ENCODE peak calls at places on chromosomes 2 and 18, in eight cellular contexts. M is AG09319; F is BE2C; Y is NCI-H345; E is SK-N-DZ; W is activated CD8-positive, alpha-beta memory T cell treated with anti-CD3 and anti-CD28 coated beads, Interleukin-2, amount 10 ng/mL, durations not matched to agents 7 days and 5 days; U is memory B cell; H is tibial artery. I is an unnamed sample.
A peak's percentile ranks its signal among the peaks of the same experiment; 100 is the strongest.

GRCh38 chr2:138275881-138276280 is 225.7 kb upstream of the SPOPL start:
- DNase-seq in M (no peak), F (no peak), Y (peak; percentile 31), E (no peak), W (no peak), U (no peak), H (no peak), I (no peak)

GRCh38 chr2:131040661-131041401 is 52.4 kb downstream of the FAM168B start:
- DNase-seq in M (no peak), F (no peak), Y (no peak), E (no peak), W (peak; percentile 59), U (no peak), H (no peak), I (no peak)

GRCh38 chr2:62593825-62594224 is 87.8 kb upstream of the TMEM17 start:
- DNase-seq in M (no peak), F (no peak), Y (no peak), E (no peak), W (no peak), U (no peak), H (no peak), I (no peak)

GRCh38 chr2:32947484-32948143 is 861 bp downstream of the LTBP1 start:
- DNase-seq in M (no peak), F (peak; percentile 45), Y (peak; percentile 29), E (peak; percentile 14), W (peak; percentile 51), U (peak; percentile 36), H (peak; percentile 78), I (no peak)

GRCh38 chr2:167492486-167492885 is 604.2 kb downstream of the XIRP2 start:
- DNase-seq in M (no peak), F (no peak), Y (no peak), E (no peak), W (no peak), U (no peak), H (no peak), I (no peak)

GRCh38 chr2:170258382-170258781 is 80.4 kb downstream of the MYO3B start:
- DNase-seq in M (no peak), F (no peak), Y (no peak), E (no peak), W (no peak), U (no peak), H (no peak), I (no peak)

GRCh38 chr2:167862296-167862695 is 385.1 kb downstream of the STK39 start:
- DNase-seq in M (no peak), F (no peak), Y (no peak), E (no peak), W (no peak), U (no peak), H (no peak), I (no peak)

GRCh38 chr2:72576861-72577260 is 249.0 kb downstream of the EXOC6B start:
- DNase-seq in M (no peak), F (no peak), Y (no peak), E (no peak), W (no peak), U (no peak), H (no peak), I (no peak)

GRCh38 chr18:35099911-35100310 is 58.7 kb downstream of the MAPRE2 start:
- DNase-seq in M (no peak), F (no peak), Y (no peak), E (no peak), W (no peak), U (no peak), H (no peak), I (no peak)

GRCh38 chr2:27736031-27736889 is 35.3 kb upstream of the MRPL33 start:
- DNase-seq in M (no peak), F (no peak), Y (no peak), E (no peak), W (no peak), U (no peak), H (no peak), I (no peak)

GRCh38 chr2:148642891-148643416 is 1.6 kb upstream of the EPC2 start:
- DNase-seq in M (no peak), F (no peak), Y (no peak), E (no peak), W (no peak), U (no peak), H (no peak), I (peak; percentile 50)

GRCh38 chr2:101616411-101616810 is 81.1 kb upstream of the MAP4K4 start:
- DNase-seq in M (no peak), F (no peak), Y (no peak), E (no peak), W (no peak), U (no peak), H (no peak), I (no peak)

GRCh38 chr18:59823611-59824195 is 76.1 kb upstream of the PMAIP1 start:
- DNase-seq in M (peak; percentile 77), F (peak; percentile 64), Y (peak; percentile 77), E (peak; percentile 72), W (peak; percentile 77), U (no peak), H (peak; percentile 72), I (no peak)

GRCh38 chr2:63399171-63399570 is 189.1 kb downstream of the WDPCP start:
- DNase-seq in M (no peak), F (no peak), Y (peak; percentile 2), E (no peak), W (no peak), U (no peak), H (no peak), I (no peak)

GRCh38 chr2:121128741-121129659 is 156.0 kb downstream of the TFCP2L1 start:
- DNase-seq in M (no peak), F (peak; percentile 49), Y (no peak), E (peak; percentile 33), W (peak; percentile 50), U (no peak), H (peak; percentile 63), I (peak; percentile 57)

GRCh38 chr2:19021100-19021476 is 337.3 kb downstream of the OSR1 start:
- DNase-seq in M (peak; percentile 80), F (no peak), Y (no peak), E (no peak), W (no peak), U (no peak), H (no peak), I (no peak)

GRCh38 chr18:4250141-4250540 is 205.0 kb downstream of the DLGAP1 start:
- DNase-seq in M (no peak), F (no peak), Y (no peak), E (no peak), W (no peak), U (no peak), H (no peak), I (no peak)

GRCh38 chr18:53850918-53851317 is 373.6 kb downstream of the MBD2 start:
- DNase-seq in M (no peak), F (no peak), Y (no peak), E (no peak), W (no peak), U (no peak), H (no peak), I (no peak)

GRCh38 chr18:79477711-79478483 is 82.2 kb downstream of the NFATC1 start:
- DNase-seq in M (no peak), F (no peak), Y (no peak), E (no peak), W (no peak), U (no peak), H (peak; percentile 42), I (peak; percentile 36)

GRCh38 chr2:150350500-150350899 is 137.0 kb downstream of the RND3 start:
- DNase-seq in M (no peak), F (no peak), Y (no peak), E (no peak), W (no peak), U (no peak), H (no peak), I (no peak)

GRCh38 chr2:19355931-19356544 is 2.4 kb downstream of the OSR1 start:
- DNase-seq in M (no peak), F (no peak), Y (no peak), E (no peak), W (no peak), U (no peak), H (no peak), I (no peak)

GRCh38 chr2:110206056-110206455 is 1.2 kb upstream of the NPHP1 start:
- DNase-seq in M (no peak), F (no peak), Y (no peak), E (no peak), W (no peak), U (no peak), H (no peak), I (no peak)

GRCh38 chr2:96158554-96158940 is 13.3 kb upstream of the DUSP2 start:
- DNase-seq in M (no peak), F (no peak), Y (no peak), E (no peak), W (no peak), U (no peak), H (no peak), I (no peak)

GRCh38 chr18:33849731-33850130 is 271.7 kb downstream of the ASXL3 start:
- DNase-seq in M (no peak), F (no peak), Y (no peak), E (no peak), W (no peak), U (no peak), H (no peak), I (no peak)

GRCh38 chr2:238149841-238150572 is 8.8 kb upstream of the ERFE start:
- DNase-seq in M (no peak), F (no peak), Y (no peak), E (no peak), W (no peak), U (no peak), H (no peak), I (no peak)

GRCh38 chr2:156009293-156009692 is 323.2 kb downstream of the NR4A2 start:
- DNase-seq in M (no peak), F (no peak), Y (no peak), E (no peak), W (no peak), U (no peak), H (no peak), I (no peak)

GRCh38 chr2:108564510-108564909 is 30.2 kb downstream of the LIMS1 start:
- DNase-seq in M (no peak), F (no peak), Y (no peak), E (no peak), W (no peak), U (no peak), H (no peak), I (no peak)

GRCh38 chr2:10242451-10242850 is 60.3 kb upstream of the HPCAL1 start:
- DNase-seq in M (no peak), F (no peak), Y (no peak), E (no peak), W (no peak), U (no peak), H (peak; percentile 27), I (peak; percentile 19)

GRCh38 chr2:225008935-225009334 is 33.3 kb downstream of the DOCK10 start:
- DNase-seq in M (no peak), F (peak; percentile 29), Y (no peak), E (peak; percentile 37), W (no peak), U (no peak), H (no peak), I (no peak)

GRCh38 chr2:151289972-151290335 is 486 bp upstream of the NMI start:
- DNase-seq in M (peak; percentile 63), F (no peak), Y (peak; percentile 14), E (no peak), W (peak; percentile 47), U (no peak), H (no peak), I (peak; percentile 53)

GRCh38 chr2:23480991-23481797 is 96.2 kb downstream of the KLHL29 start:
- DNase-seq in M (peak; percentile 18), F (no peak), Y (peak; percentile 68), E (no peak), W (no peak), U (no peak), H (no peak), I (no peak)

GRCh38 chr2:119649364-119649917 is 29.6 kb upstream of the TMEM177 start:
- DNase-seq in M (no peak), F (no peak), Y (no peak), E (no peak), W (no peak), U (no peak), H (no peak), I (no peak)

GRCh38 chr2:191632426-191632825 is 45.5 kb upstream of the NABP1 start:
- DNase-seq in M (no peak), F (no peak), Y (no peak), E (no peak), W (no peak), U (no peak), H (no peak), I (no peak)

GRCh38 chr2:12883911-12884310 is 167.2 kb downstream of the TRIB2 start:
- DNase-seq in M (no peak), F (no peak), Y (no peak), E (no peak), W (no peak), U (no peak), H (no peak), I (no peak)